ENCODE peak calls at places on chromosomes 3 and 15, in four cellular contexts. Q, L, D and F are unnamed samples.

GRCh38 chr3:18238721-18239331 is 186.3 kb downstream of the SATB1 start:
- DNase-seq in Q (no peak), L (no peak), D (no peak), F (no peak)

GRCh38 chr3:138686771-138687221 is 78.2 kb downstream of the FAIM start:
- DNase-seq in Q (no peak), L (no peak), D (no peak), F (no peak)

GRCh38 chr15:52653451-52653964 is 25.7 kb downstream of the ATOSA start:
- DNase-seq in Q (no peak), L (no peak), D (no peak), F (no peak)

GRCh38 chr15:63466378-63467192 is 37.8 kb upstream of the USP3 start:
- DNase-seq in Q (no peak), L (peak; percentile 38), D (peak; percentile 38), F (no peak)

GRCh38 chr3:109545746-109546145 is 208.4 kb upstream of the DPPA4 start:
- DNase-seq in Q (no peak), L (no peak), D (no peak), F (no peak)

GRCh38 chr3:45098315-45098714 is 47.9 kb downstream of the CDCP1 start:
- DNase-seq in Q (no peak), L (no peak), D (no peak), F (no peak)

GRCh38 chr3:58466899-58467563 is 24.9 kb upstream of the KCTD6 start:
- DNase-seq in Q (no peak), L (no peak), D (no peak), F (no peak)

GRCh38 chr3:45881031-45882022 is 5.0 kb upstream of the CCR9 start:
- DNase-seq in Q (no peak), L (no peak), D (no peak), F (no peak)

GRCh38 chr15:31487811-31488436 is 161.3 kb downstream of the KLF13 start:
- DNase-seq in Q (no peak), L (peak; percentile 40), D (no peak), F (no peak)

GRCh38 chr15:31486906-31487695 is 160.5 kb downstream of the KLF13 start:
- DNase-seq in Q (no peak), L (no peak), D (no peak), F (no peak)

GRCh38 chr15:31489801-31490646 is 163.4 kb downstream of the KLF13 start:
- DNase-seq in Q (no peak), L (peak; percentile 45), D (peak; percentile 35), F (no peak)

GRCh38 chr15:31489281-31489680 is 162.6 kb downstream of the KLF13 start:
- DNase-seq in Q (no peak), L (no peak), D (no peak), F (no peak)

GRCh38 chr15:31488437-31489204 is 162.0 kb downstream of the KLF13 start:
- DNase-seq in Q (peak; percentile 45), L (peak; percentile 60), D (peak; percentile 70), F (peak; percentile 43)
- H3K27ac ChIP-seq in Q (no peak overlapping the region), L (peak overlapping the region; percentile 43), D (peak overlapping the region; percentile 2), F (peak overlapping the region; percentile 35)

DNA sequence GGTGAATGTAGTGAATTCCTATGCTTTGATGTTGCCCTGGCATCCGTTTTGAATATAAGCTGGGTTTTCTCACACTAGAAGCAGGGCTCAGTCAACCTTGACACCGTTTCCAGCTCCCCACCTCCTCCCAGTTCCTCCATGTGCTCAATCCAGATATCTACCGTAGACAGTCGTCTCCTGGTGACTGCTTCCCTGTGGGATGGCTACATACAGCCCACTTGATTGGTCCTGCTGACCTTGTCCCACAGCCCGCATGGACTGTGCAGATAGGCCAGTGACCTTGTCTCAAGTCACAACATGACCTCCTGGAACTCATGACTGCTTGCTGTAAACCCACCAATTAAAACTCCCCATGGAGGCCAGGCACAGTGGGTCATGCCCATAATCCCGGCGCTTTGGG is 8.1 kb downstream of the SEMA7A start:
- DNase-seq in Q (no peak), L (no peak), D (no peak), F (no peak)
- TF ChIP-seq POLR2A in Q (no peak), L (no peak), D (no peak), F (no peak)

DNA sequence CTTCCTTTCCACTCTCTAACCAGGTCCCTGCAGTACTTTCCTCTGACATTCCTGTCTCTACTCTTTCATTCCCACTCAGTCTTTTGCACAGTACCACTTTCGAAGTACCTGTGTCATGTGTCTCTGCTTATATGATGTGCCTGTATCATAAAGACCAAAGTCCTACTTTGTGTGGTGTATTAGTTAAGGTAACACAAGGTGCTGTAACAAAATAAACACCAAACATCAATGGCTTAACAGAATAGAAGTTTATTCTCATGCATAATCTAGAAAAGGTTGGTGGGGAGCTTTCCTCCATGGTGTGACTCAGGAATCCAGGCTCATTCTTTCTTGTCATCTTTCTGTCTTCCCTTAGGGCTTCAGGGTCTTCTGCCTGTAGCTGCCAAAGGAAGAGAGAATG is 3.3 kb downstream of the TMED3 start:
- DNase-seq in Q (no peak), L (no peak), D (no peak), F (no peak)
- H3K36me3 ChIP-seq in Q (no peaks in the 10 kb centered on the region), L (peaks cover 9% of the 10 kb centered on the region), D (peaks cover 37% of the 10 kb centered on the region), F (peaks cover 57% of the 10 kb centered on the region)

GRCh38 chr3:156489462-156489911 is 65.4 kb downstream of the SSR3 start:
- DNase-seq in Q (no peak), L (no peak), D (no peak), F (no peak)
- H3K27ac ChIP-seq in Q (no peak overlapping the region), L (no peak overlapping the region), D (no peak overlapping the region), F (peak overlapping the region; percentile 20)

GRCh38 chr3:136753112-136753939 is 1.1 kb upstream of the STAG1 start:
- DNase-seq in Q (no peak), L (no peak), D (no peak), F (no peak)

GRCh38 chr3:136751259-136752045 is 726 bp downstream of the STAG1 start:
- DNase-seq in Q (peak; percentile 57), L (peak; percentile 77), D (peak; percentile 80), F (peak; percentile 81)

GRCh38 chr3:136750922-136751258 is 1.3 kb downstream of the STAG1 start:
- DNase-seq in Q (no peak), L (no peak), D (no peak), F (no peak)

GRCh38 chr3:136752046-136752326 is 192 bp downstream of the STAG1 start:
- DNase-seq in Q (no peak), L (no peak), D (no peak), F (no peak)

GRCh38 chr3:136752327-136753111 is at the start of gene STAG1:
- DNase-seq in Q (peak; percentile 97), L (peak; percentile 99), D (peak; percentile 98), F (peak; percentile 100)
- TF ChIP-seq POLR2A in Q (no peak), L (peak; percentile 95), D (peak; percentile 97), F (no peak)

GRCh38 chr3:4800595-4800994 is 178.6 kb upstream of the BHLHE40 start:
- DNase-seq in Q (no peak), L (no peak), D (no peak), F (no peak)
- H3K36me3 ChIP-seq in Q (no peaks in the 10 kb centered on the region), L (no peaks in the 10 kb centered on the region), D (peaks cover 6% of the 10 kb centered on the region), F (peaks cover 80% of the 10 kb centered on the region)

DNA sequence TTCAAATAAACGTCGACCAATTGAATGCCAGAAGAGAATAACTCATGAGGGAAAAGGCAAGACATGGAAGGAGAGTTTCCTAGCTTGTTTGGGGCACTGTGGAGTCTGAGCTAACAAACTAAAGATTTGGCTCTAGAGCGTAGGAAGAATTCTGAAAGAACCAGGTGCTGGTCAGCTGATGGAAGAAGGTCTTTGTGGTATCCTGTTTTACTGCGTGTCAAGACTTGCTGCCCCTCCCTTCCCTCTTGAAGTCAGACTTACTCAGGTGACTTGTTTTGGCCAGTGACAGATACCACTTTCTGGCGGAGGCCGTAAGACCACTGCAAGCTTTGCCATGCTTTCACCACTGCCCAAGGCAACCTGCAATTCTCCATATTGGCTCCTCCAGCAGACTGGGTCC is 673 bp upstream of the HCLS1 start:
- DNase-seq in Q (no peak), L (no peak), D (no peak), F (no peak)
- H3K27ac ChIP-seq in Q (peak overlapping the region; percentile 6), L (peak overlapping the region; percentile 78), D (peak overlapping the region; percentile 49), F (peak overlapping the region; percentile 12)

DNA sequence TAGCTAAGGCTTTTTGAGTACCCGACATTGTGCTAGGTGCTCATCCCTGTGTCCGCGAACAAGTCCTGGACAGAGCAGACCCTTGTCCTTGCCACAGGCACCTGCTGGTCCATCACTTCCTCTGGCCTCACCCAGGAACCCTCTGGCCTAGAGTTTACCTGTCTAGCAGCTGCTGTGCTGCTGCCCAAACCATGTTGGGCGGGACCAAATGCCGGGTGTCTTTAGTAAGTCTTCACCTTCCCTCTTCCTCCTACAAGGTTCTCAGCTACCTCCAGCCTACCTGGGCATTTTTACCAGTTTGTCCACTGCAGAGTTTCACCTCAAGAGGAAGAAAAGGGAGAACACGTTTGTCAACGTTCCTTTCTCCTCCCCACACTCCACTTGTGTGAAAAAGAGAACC is 80.5 kb upstream of the GCNT3 start:
- DNase-seq in Q (no peak), L (no peak), D (no peak), F (no peak)
- TF ChIP-seq POLR2A in Q (no peak), L (no peak), D (no peak), F (no peak)

GRCh38 chr15:44489464-44489863 is 47.5 kb upstream of the EIF3J start:
- DNase-seq in Q (no peak), L (no peak), D (no peak), F (no peak)
- H3K36me3 ChIP-seq in Q (no peaks in the 10 kb centered on the region), L (peaks cover 10% of the 10 kb centered on the region), D (peaks cover 21% of the 10 kb centered on the region), F (peaks cover 93% of the 10 kb centered on the region)

DNA sequence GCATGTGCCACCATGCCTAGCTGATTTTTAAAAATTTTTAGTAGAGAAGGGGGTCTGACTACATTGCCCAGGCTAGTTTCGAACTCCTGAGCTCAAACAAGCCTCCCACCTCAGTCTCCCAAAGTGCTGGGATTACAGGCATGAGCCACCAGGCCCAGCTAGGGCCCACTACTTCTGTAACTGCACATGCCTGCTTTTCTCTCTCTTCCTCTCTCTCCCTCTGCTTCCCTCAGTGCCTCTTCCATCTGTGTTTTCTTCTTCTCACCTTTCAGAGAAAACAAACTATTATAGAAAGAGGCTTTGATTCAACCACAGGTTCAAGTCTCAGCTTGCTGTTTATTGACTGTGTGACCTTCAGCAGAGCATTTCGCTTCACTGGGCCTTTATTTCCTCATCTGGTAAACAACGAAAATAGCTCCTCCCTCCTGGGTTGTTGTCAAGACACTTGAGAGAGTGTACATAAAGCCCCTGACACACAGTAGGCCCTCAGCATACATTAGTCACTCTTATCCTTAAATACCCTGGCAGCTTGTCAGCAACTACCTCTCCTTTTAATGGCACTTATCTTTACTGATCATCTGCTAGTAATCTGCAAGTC is 10.2 kb downstream of the TADA3 start:
- DNase-seq in Q (no peak), L (no peak), D (no peak), F (no peak)
- H3K27ac ChIP-seq in Q (no peak overlapping the region), L (no peak overlapping the region), D (no peak overlapping the region), F (no peak overlapping the region)